ENCODE peak calls at places on chromosomes 11 and 22, in nine cellular contexts. E, Z, P, M, K, B, T, D and G are unnamed samples.

GRCh38 chr11:2072551-2073261 is 66.5 kb downstream of the IGF2 start:
- ATAC-seq in Z (no peak), P (no peak), T (no peak), E (no peak), D (no peak), M (no peak), K (no peak), B (no peak), G (no peak)

GRCh38 chr11:75523811-75524401 is 1.8 kb downstream of the GDPD5 start:
- ATAC-seq in T (no peak), Z (no peak), K (peak), P (no peak), D (no peak), M (no peak), B (no peak), E (no peak), G (no peak)

GRCh38 chr11:6737872-6738466 is 33.8 kb downstream of the OR2AG2 start:
- ATAC-seq in E (peak), M (peak), B (peak), D (peak), Z (peak), P (peak), K (peak), T (peak), G (peak)

GRCh38 chr11:8735094-8735493 is 52.5 kb downstream of the RPL27A start:
- ATAC-seq in E (no peak), T (no peak), B (no peak), M (no peak), K (no peak), Z (peak), P (peak), D (no peak), G (no peak)

GRCh38 chr11:110349109-110349996 is 52.9 kb upstream of the RDX start:
- ATAC-seq in P (no peak), Z (no peak), E (no peak), B (no peak), D (peak), K (peak), T (peak), M (peak), G (no peak)

GRCh38 chr11:65316311-65316978 is 1.8 kb downstream of the CDC42EP2 start:
- ATAC-seq in Z (peak), B (peak), D (peak), P (no peak), T (no peak), K (no peak), E (no peak), M (no peak), G (peak)

GRCh38 chr22:49833340-49834007 is 5.8 kb upstream of the BRD1 start:
- ATAC-seq in K (no peak), Z (no peak), E (no peak), B (no peak), P (peak), D (no peak), M (no peak), T (no peak), G (peak)

GRCh38 chr22:25572708-25573161 is 8.3 kb downstream of the GRK3 start:
- ATAC-seq in E (no peak), T (peak), K (peak), M (no peak), B (no peak), Z (no peak), P (no peak), D (peak), G (no peak)

GRCh38 chr11:110323786-110324185 is 27.4 kb upstream of the RDX start:
- ATAC-seq in T (no peak), Z (no peak), B (no peak), P (no peak), D (no peak), M (no peak), E (no peak), K (no peak), G (no peak)

GRCh38 chr11:3203221-3204043 is 15.2 kb downstream of the MRGPRG start:
- ATAC-seq in M (no peak), T (no peak), B (peak), K (no peak), E (no peak), P (no peak), D (no peak), Z (no peak), G (no peak)

GRCh38 chr22:25903294-25903693 is 161.3 kb downstream of the MYO18B start:
- ATAC-seq in K (no peak), M (no peak), E (no peak), P (no peak), B (no peak), Z (no peak), D (no peak), T (no peak), G (no peak)

GRCh38 chr11:12288212-12288933 is 89.0 kb upstream of the PARVA start:
- ATAC-seq in Z (peak), E (no peak), K (no peak), M (no peak), D (peak), T (peak), P (peak), B (peak), G (peak)

GRCh38 chr11:93585758-93586157 is 42.6 kb upstream of the SMCO4 start:
- ATAC-seq in B (peak), P (peak), Z (no peak), T (no peak), D (no peak), K (no peak), M (no peak), E (no peak), G (no peak)

GRCh38 chr22:49420651-49421050 is 407.0 kb downstream of the BRD1 start:
- ATAC-seq in K (no peak), P (no peak), T (no peak), D (no peak), B (no peak), E (no peak), M (no peak), Z (no peak), G (no peak)

GRCh38 chr22:49853981-49854791 is 542 bp downstream of the ZBED4 start:
- ATAC-seq in B (peak), M (peak), D (no peak), Z (no peak), T (peak), E (no peak), P (no peak), K (peak), G (no peak)

GRCh38 chr11:118883368-118884071 is at the start of gene CXCR5:
- ATAC-seq in M (no peak), K (peak), E (peak), P (no peak), D (peak), T (no peak), B (no peak), Z (no peak), G (peak)

GRCh38 chr11:123135863-123136446 is 59.1 kb downstream of the CLMP start:
- ATAC-seq in K (no peak), E (no peak), Z (peak), M (no peak), D (no peak), T (no peak), P (no peak), B (no peak), G (no peak)

GRCh38 chr11:78061088-78061920 is 2.4 kb upstream of the THRSP start:
- ATAC-seq in P (peak), T (no peak), Z (peak), K (no peak), D (no peak), B (no peak), E (no peak), M (no peak), G (no peak)

GRCh38 chr22:30252411-30253204 is 6.0 kb upstream of the LIF start:
- ATAC-seq in Z (no peak), D (peak), B (peak), E (no peak), K (peak), P (no peak), M (peak), T (peak), G (peak)

GRCh38 chr22:37655252-37655563 is 3.3 kb upstream of the PDXP start:
- ATAC-seq in T (no peak), E (no peak), P (no peak), M (no peak), K (no peak), D (no peak), Z (no peak), B (no peak), G (no peak)

GRCh38 chr22:36201630-36202312 is at the start of gene APOL4:
- ATAC-seq in P (peak), E (no peak), B (no peak), T (peak), M (no peak), D (no peak), Z (peak), K (no peak), G (peak)

GRCh38 chr11:112785717-112786116 is 175.5 kb upstream of the NCAM1 start:
- ATAC-seq in D (no peak), E (no peak), B (no peak), M (no peak), Z (peak), K (no peak), P (peak), T (no peak), G (no peak)

GRCh38 chr11:110435780-110436717 is 6.3 kb downstream of the FDX1 start:
- ATAC-seq in Z (peak), D (no peak), K (peak), B (no peak), E (no peak), T (peak), M (no peak), P (no peak), G (peak)

GRCh38 chr11:130819561-130819960 is 96.7 kb downstream of the SNX19 start:
- ATAC-seq in Z (no peak), K (no peak), M (no peak), P (no peak), D (no peak), B (no peak), T (no peak), E (no peak), G (no peak)

GRCh38 chr11:86637976-86638375 is 34.4 kb downstream of the ME3 start:
- ATAC-seq in P (no peak), Z (no peak), K (peak), M (no peak), T (peak), D (peak), B (peak), E (no peak), G (no peak)

GRCh38 chr11:86800076-86800955 is at the start of gene PRSS23:
- ATAC-seq in B (peak), P (peak), D (peak), T (peak), Z (peak), E (peak), K (peak), M (peak), G (peak)